ENCODE peak calls at places on chromosomes 12 and 14, in nine cellular contexts. P is CD4-positive, alpha-beta T cell; U is stimulated activated CD8-positive, alpha-beta memory T cell treated with anti-CD3 and anti-CD28 coated beads, Interleukin-4, amount 100 ng/mL, for 1 hour; F is astrocyte of the spinal cord; A is OCI-LY7; L is stimulated activated CD4-positive, alpha-beta T cell treated with anti-CD3 and anti-CD28 coated beads, Interleukin-2, amount 100 ng/mL, for 24 hours; X is psoas muscle; G is iPS-NIHi11; J is left cardiac atrium. D is an unnamed sample.

GRCh38 chr12:26872623-26873022 is 39.6 kb upstream of the ITPR2 start:
- DNase-seq in U (no peak), X (no peak), L (no peak), A (no peak), P (no peak), J (no peak), F (no peak), G (no peak), D (no peak)

GRCh38 chr12:15830538-15830937 is 41.4 kb upstream of the EPS8 start:
- DNase-seq in G (no peak), L (no peak), U (no peak), P (no peak), X (no peak), A (no peak), F (peak), J (no peak), D (no peak)

GRCh38 chr12:109946505-109946904 is 46.4 kb downstream of the TCHP start:
- DNase-seq in P (no peak), J (no peak), U (no peak), A (no peak), G (peak), X (no peak), F (peak), L (no peak), D (no peak)

GRCh38 chr12:115375188-115375991 is 691.4 kb upstream of the TBX3 start:
- DNase-seq in X (no peak), P (no peak), L (no peak), J (no peak), A (no peak), U (no peak), F (peak), G (no peak), D (no peak)

GRCh38 chr12:34218193-34219045 is 196.1 kb downstream of the ALG10 start:
- DNase-seq in L (peak), P (peak), U (peak), X (peak), G (peak), A (peak), F (peak), J (peak), D (no peak)

GRCh38 chr14:68621400-68622365 is 171.2 kb downstream of the ZFP36L1 start:
- DNase-seq in P (no peak), A (no peak), X (no peak), G (no peak), F (peak), J (peak), L (no peak), U (no peak), D (no peak)

GRCh38 chr12:114003286-114003685 is 37.2 kb upstream of the RBM19 start:
- DNase-seq in G (no peak), J (no peak), X (no peak), U (no peak), A (no peak), F (no peak), L (no peak), P (no peak), D (no peak)

GRCh38 chr12:116929885-116930284 is 19.1 kb downstream of the FBXW8 start:
- DNase-seq in F (no peak), A (no peak), P (no peak), G (no peak), U (no peak), J (no peak), X (no peak), L (no peak), D (no peak)

GRCh38 chr14:69317780-69318179 is 57.8 kb downstream of the GALNT16 start:
- DNase-seq in A (peak), F (no peak), X (no peak), L (no peak), P (peak), J (no peak), U (no peak), G (no peak), D (no peak)

GRCh38 chr12:64102339-64102738 is 119.8 kb downstream of the KICS2 start:
- DNase-seq in J (no peak), U (no peak), P (no peak), F (peak), G (no peak), L (no peak), A (no peak), X (no peak), D (no peak)

GRCh38 chr14:34912182-34912581 is 37.0 kb upstream of the BAZ1A start:
- DNase-seq in A (peak), G (no peak), F (no peak), X (no peak), P (no peak), U (no peak), J (no peak), L (no peak), D (no peak)

GRCh38 chr12:58915634-58916033 is 4.7 kb downstream of the LRIG3 start:
- DNase-seq in A (no peak), J (no peak), G (no peak), U (no peak), X (no peak), F (peak), P (no peak), L (no peak), D (no peak)

GRCh38 chr12:69274861-69275260 is 35.5 kb downstream of the CPSF6 start:
- DNase-seq in L (no peak), F (peak), A (no peak), G (no peak), J (no peak), U (no peak), P (no peak), X (no peak), D (no peak)

GRCh38 chr14:60349663-60350365 is 100.8 kb downstream of the PPM1A start:
- DNase-seq in G (peak), J (no peak), F (peak), P (no peak), U (no peak), X (no peak), A (peak), L (peak), D (no peak)

GRCh38 chr12:5718073-5718472 is 227.0 kb downstream of the ANO2 start:
- DNase-seq in J (no peak), A (no peak), U (no peak), L (no peak), F (no peak), G (no peak), X (no peak), P (no peak), D (no peak)

GRCh38 chr12:46473634-46474201 is 101.1 kb upstream of the SLC38A2 start:
- DNase-seq in L (no peak), U (no peak), G (no peak), A (no peak), P (no peak), X (peak), F (peak), J (peak), D (no peak)

GRCh38 chr14:74221741-74222140 is 17.5 kb upstream of the VSX2 start:
- DNase-seq in F (no peak), G (no peak), L (no peak), X (no peak), A (no peak), P (no peak), U (no peak), J (no peak), D (no peak)

GRCh38 chr12:125971981-125972380 is 906.7 kb downstream of the AACS start:
- DNase-seq in X (no peak), P (no peak), J (no peak), L (no peak), F (no peak), A (no peak), U (no peak), G (no peak), D (no peak)

GRCh38 chr12:120684523-120684932 is 2.4 kb upstream of the MLEC start:
- DNase-seq in U (no peak), J (no peak), P (no peak), L (no peak), A (no peak), X (no peak), G (no peak), F (no peak), D (no peak)

GRCh38 chr14:81246561-81247270 is 26.0 kb upstream of the GTF2A1 start:
- DNase-seq in J (no peak), F (no peak), U (no peak), X (no peak), P (no peak), G (no peak), A (no peak), L (no peak), D (no peak)

GRCh38 chr14:95018845-95019244 is 138.5 kb downstream of the DICER1 start:
- DNase-seq in P (no peak), F (no peak), A (no peak), X (no peak), G (no peak), L (no peak), J (no peak), U (no peak), D (no peak)